ENCODE peak calls at places on chromosomes 13 and 19, in four cellular contexts. One of them, this sample, is unnamed.

GRCh38 chr13:44189085-44189484 is 184.5 kb upstream of the SERP2 start:
- DNase-seq in Peyer's patch: no peak
- DNase-seq in stomach: no peak
- DNase-seq in heart left ventricle: no peak
- DNase-seq in this sample: no peak

GRCh38 chr19:46896076-46896794 is 35.4 kb downstream of the ARHGAP35 start:
- DNase-seq in stomach: no peak
- DNase-seq in Peyer's patch: no peak
- DNase-seq in heart left ventricle: no peak
- DNase-seq in this sample: peak; percentile 42

GRCh38 chr19:5823579-5824281 is 15.8 kb downstream of the FUT6 start:
- DNase-seq in heart left ventricle: no peak
- DNase-seq in Peyer's patch: no peak
- DNase-seq in stomach: peak; percentile 71
- DNase-seq in this sample: peak; percentile 28

GRCh38 chr13:114213980-114214379 is 20.7 kb upstream of the CDC16 start:
- DNase-seq in Peyer's patch: no peak
- DNase-seq in heart left ventricle: no peak
- DNase-seq in stomach: no peak
- DNase-seq in this sample: no peak

GRCh38 chr19:3557461-3558248 is at the start of gene MFSD12:
- DNase-seq in stomach: peak; percentile 95
- DNase-seq in Peyer's patch: peak; percentile 98
- DNase-seq in heart left ventricle: peak; percentile 96
- DNase-seq in this sample: peak; percentile 96

GRCh38 chr13:66171821-66172220 is 1058.3 kb downstream of the PCDH9 start:
- DNase-seq in stomach: no peak
- DNase-seq in Peyer's patch: no peak
- DNase-seq in heart left ventricle: no peak
- DNase-seq in this sample: no peak

GRCh38 chr13:110382229-110382628 is 75.1 kb downstream of the COL4A2 start:
- DNase-seq in Peyer's patch: no peak
- DNase-seq in stomach: no peak
- DNase-seq in heart left ventricle: no peak
- DNase-seq in this sample: no peak

GRCh38 chr19:19321143-19321577 is 531 bp downstream of the MAU2 start:
- DNase-seq in heart left ventricle: no peak
- DNase-seq in stomach: no peak
- DNase-seq in Peyer's patch: no peak
- DNase-seq in this sample: no peak

GRCh38 chr19:42023121-42023942 is 29.3 kb upstream of the ATP1A3 start:
- DNase-seq in heart left ventricle: no peak
- DNase-seq in stomach: no peak
- DNase-seq in Peyer's patch: no peak
- DNase-seq in this sample: no peak

GRCh38 chr13:44734204-44734707 is 158.1 kb upstream of the TSC22D1 start:
- DNase-seq in Peyer's patch: no peak
- DNase-seq in heart left ventricle: peak; percentile 44
- DNase-seq in stomach: peak; percentile 91
- DNase-seq in this sample: peak; percentile 83

GRCh38 chr19:48837081-48837524 is 812 bp upstream of the HSD17B14 start:
- DNase-seq in stomach: peak; percentile 56
- DNase-seq in heart left ventricle: peak; percentile 86
- DNase-seq in Peyer's patch: peak; percentile 62
- DNase-seq in this sample: peak; percentile 70

GRCh38 chr19:20611866-20612265 is 46.3 kb upstream of the ZNF737 start:
- DNase-seq in Peyer's patch: no peak
- DNase-seq in stomach: no peak
- DNase-seq in heart left ventricle: no peak
- DNase-seq in this sample: peak; percentile 25

GRCh38 chr13:113329656-113330312 is 32.7 kb downstream of the LAMP1 start:
- DNase-seq in stomach: no peak
- DNase-seq in Peyer's patch: no peak
- DNase-seq in heart left ventricle: no peak
- DNase-seq in this sample: no peak

GRCh38 chr13:40518481-40518882 is 148.0 kb downstream of the FOXO1 start:
- DNase-seq in Peyer's patch: no peak
- DNase-seq in stomach: peak; percentile 44
- DNase-seq in heart left ventricle: no peak
- DNase-seq in this sample: peak; percentile 74

GRCh38 chr13:72507394-72508199 is 219.8 kb downstream of the MZT1 start:
- DNase-seq in stomach: no peak
- DNase-seq in Peyer's patch: no peak
- DNase-seq in heart left ventricle: no peak
- DNase-seq in this sample: no peak

GRCh38 chr19:48685583-48685982 is 10.2 kb upstream of the FUT2 start:
- DNase-seq in stomach: no peak
- DNase-seq in heart left ventricle: no peak
- DNase-seq in Peyer's patch: no peak
- DNase-seq in this sample: no peak

GRCh38 chr13:113815151-113816058 is 48.5 kb downstream of the GAS6 start:
- DNase-seq in heart left ventricle: no peak
- DNase-seq in stomach: no peak
- DNase-seq in Peyer's patch: no peak
- DNase-seq in this sample: no peak

GRCh38 chr19:16013181-16013850 is 63.0 kb upstream of the TPM4 start:
- DNase-seq in stomach: no peak
- DNase-seq in Peyer's patch: no peak
- DNase-seq in heart left ventricle: no peak
- DNase-seq in this sample: no peak

GRCh38 chr19:15532779-15533521 is 24.6 kb downstream of the CYP4F22 start:
- DNase-seq in Peyer's patch: no peak
- DNase-seq in stomach: no peak
- DNase-seq in heart left ventricle: no peak
- DNase-seq in this sample: no peak

GRCh38 chr19:1261863-1262686 is 7.1 kb upstream of the CIRBP start:
- DNase-seq in Peyer's patch: peak; percentile 97
- DNase-seq in heart left ventricle: peak; percentile 86
- DNase-seq in stomach: peak; percentile 96
- DNase-seq in this sample: peak; percentile 99

GRCh38 chr13:77874406-77874805 is 44.2 kb downstream of the EDNRB start:
- DNase-seq in heart left ventricle: no peak
- DNase-seq in Peyer's patch: no peak
- DNase-seq in stomach: no peak
- DNase-seq in this sample: no peak

GRCh38 chr13:37192986-37193385 is 87.5 kb upstream of the CSNK1A1L start:
- DNase-seq in stomach: no peak
- DNase-seq in heart left ventricle: no peak
- DNase-seq in Peyer's patch: no peak
- DNase-seq in this sample: no peak

GRCh38 chr13:114099191-114099590 is 33.2 kb downstream of the RASA3 start:
- DNase-seq in Peyer's patch: peak; percentile 59
- DNase-seq in heart left ventricle: peak; percentile 92
- DNase-seq in stomach: no peak
- DNase-seq in this sample: peak; percentile 74

GRCh38 chr13:51035469-51035868 is 75.6 kb downstream of the C13orf42 start:
- DNase-seq in Peyer's patch: no peak
- DNase-seq in heart left ventricle: no peak
- DNase-seq in stomach: no peak
- DNase-seq in this sample: no peak

GRCh38 chr19:6030214-6030507 is 52.2 kb upstream of the RANBP3 start:
- DNase-seq in Peyer's patch: no peak
- DNase-seq in stomach: no peak
- DNase-seq in heart left ventricle: no peak
- DNase-seq in this sample: no peak

GRCh38 chr19:6654347-6655310 is 15.3 kb downstream of the TNFSF14 start:
- DNase-seq in Peyer's patch: no peak
- DNase-seq in stomach: no peak
- DNase-seq in heart left ventricle: no peak
- DNase-seq in this sample: no peak

GRCh38 chr19:52188822-52189744 is 769 bp upstream of the PPP2R1A start:
- DNase-seq in heart left ventricle: peak; percentile 100
- DNase-seq in stomach: no peak
- DNase-seq in Peyer's patch: peak; percentile 97
- DNase-seq in this sample: no peak

GRCh38 chr19:42419309-42419708 is 7.9 kb downstream of the LIPE start:
- DNase-seq in Peyer's patch: no peak
- DNase-seq in stomach: no peak
- DNase-seq in heart left ventricle: peak; percentile 83
- DNase-seq in this sample: no peak

GRCh38 chr19:21604941-21605548 is 99.6 kb downstream of the ZNF429 start:
- DNase-seq in heart left ventricle: no peak
- DNase-seq in Peyer's patch: no peak
- DNase-seq in stomach: no peak
- DNase-seq in this sample: peak; percentile 34

GRCh38 chr13:37648604-37649003 is 50.0 kb upstream of the POSTN start:
- DNase-seq in Peyer's patch: no peak
- DNase-seq in stomach: no peak
- DNase-seq in heart left ventricle: no peak
- DNase-seq in this sample: no peak

GRCh38 chr19:34208485-34208884 is 36.2 kb downstream of the LSM14A start:
- DNase-seq in stomach: no peak
- DNase-seq in heart left ventricle: no peak
- DNase-seq in Peyer's patch: no peak
- DNase-seq in this sample: no peak

GRCh38 chr13:99191900-99192399 is 8.7 kb upstream of the UBAC2 start:
- DNase-seq in stomach: peak; percentile 43
- DNase-seq in Peyer's patch: no peak
- DNase-seq in heart left ventricle: no peak
- DNase-seq in this sample: no peak

GRCh38 chr13:48578516-48579166 is 45.8 kb upstream of the RCBTB2 start:
- DNase-seq in heart left ventricle: no peak
- DNase-seq in Peyer's patch: no peak
- DNase-seq in stomach: no peak
- DNase-seq in this sample: no peak

GRCh38 chr13:59133903-59134302 is 1029.8 kb downstream of the DIAPH3 start:
- DNase-seq in stomach: no peak
- DNase-seq in Peyer's patch: no peak
- DNase-seq in heart left ventricle: no peak
- DNase-seq in this sample: no peak

GRCh38 chr13:84405286-84405685 is 523.0 kb upstream of the SLITRK1 start:
- DNase-seq in Peyer's patch: no peak
- DNase-seq in stomach: no peak
- DNase-seq in heart left ventricle: no peak
- DNase-seq in this sample: no peak

GRCh38 chr19:5967994-5968430 is 9.9 kb downstream of the RANBP3 start:
- DNase-seq in Peyer's patch: no peak
- DNase-seq in stomach: peak; percentile 67
- DNase-seq in heart left ventricle: no peak
- DNase-seq in this sample: peak; percentile 80

DNA sequence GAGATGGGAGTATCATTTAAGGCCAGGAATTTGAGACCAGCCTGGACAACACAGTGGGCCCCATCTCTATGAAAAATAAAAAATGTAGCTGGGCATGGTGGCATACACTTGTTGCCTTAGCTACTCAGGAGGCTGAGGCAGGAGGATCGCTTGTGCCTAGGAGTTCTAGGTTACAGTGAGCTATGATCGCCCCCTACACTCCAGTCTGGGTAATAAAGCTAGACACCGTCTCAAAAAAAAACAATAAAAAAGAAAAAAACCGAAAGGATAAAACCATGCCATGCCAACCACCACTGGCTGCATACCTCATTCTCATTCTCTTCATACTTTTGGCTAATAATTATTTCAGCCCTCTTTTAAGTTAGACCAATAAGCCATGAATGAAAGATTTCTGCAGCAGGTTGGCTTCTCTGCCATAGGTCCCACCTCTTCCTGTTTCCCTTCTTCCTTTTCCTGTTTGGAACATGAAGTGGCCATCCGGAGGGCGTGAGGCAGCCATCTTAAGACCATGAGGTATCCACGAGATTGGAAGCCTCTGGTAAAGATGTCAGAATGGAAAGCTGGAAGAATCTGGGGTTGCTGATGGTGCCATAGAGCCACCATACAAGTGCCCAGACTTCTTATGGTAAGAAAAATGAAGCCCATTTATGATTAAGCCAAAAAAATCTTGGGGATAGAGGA is 171.3 kb downstream of the CACNA1A start:
- DNase-seq in heart left ventricle: no peak
- DNase-seq in stomach: no peak
- DNase-seq in Peyer's patch: no peak
- DNase-seq in this sample: no peak
- TF ChIP-seq POLR2A in heart left ventricle: no peak
- TF ChIP-seq POLR2A in stomach: no peak
- TF ChIP-seq POLR2A in Peyer's patch: no peak
- TF ChIP-seq POLR2A in this sample: no peak

DNA sequence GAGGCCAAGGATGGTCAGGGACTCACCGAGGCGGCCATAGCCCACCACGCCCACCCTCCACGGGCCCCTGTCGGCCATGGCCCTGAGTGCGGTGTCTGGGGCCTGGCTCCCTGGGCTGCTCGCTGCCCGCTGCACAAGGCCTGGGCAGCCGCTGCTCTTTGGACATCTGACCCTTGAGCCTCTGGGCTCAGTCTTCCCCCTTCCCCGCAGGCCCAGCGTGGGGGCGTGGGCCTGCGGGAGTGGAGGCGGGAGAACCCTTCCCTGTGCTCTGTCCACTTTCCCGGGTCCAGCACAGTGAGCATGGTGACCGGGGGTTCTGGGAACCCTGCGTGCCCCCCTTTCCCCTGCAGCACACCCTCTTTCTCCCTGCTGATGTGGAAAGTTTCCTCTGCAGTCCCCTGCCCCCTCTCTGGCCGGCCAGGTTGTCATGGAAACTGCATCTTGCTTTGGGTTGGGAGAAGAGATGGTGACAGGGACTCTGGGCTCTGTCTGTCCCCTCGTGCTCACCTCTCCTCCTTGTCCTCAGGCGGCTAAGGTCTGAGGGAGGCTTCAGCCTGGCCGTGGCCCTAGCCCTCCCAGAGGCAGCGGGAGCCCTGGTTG is at the start of gene ASPDH:
- DNase-seq in Peyer's patch: peak; percentile 60
- DNase-seq in stomach: no peak
- DNase-seq in heart left ventricle: no peak
- DNase-seq in this sample: no peak
- TF ChIP-seq POLR2A in Peyer's patch: peak; percentile 41
- TF ChIP-seq POLR2A in stomach: no peak
- TF ChIP-seq POLR2A in heart left ventricle: no peak
- TF ChIP-seq POLR2A in this sample: no peak

GRCh38 chr19:45717983-45718650 is 12.6 kb downstream of the FBXO46 start:
- DNase-seq in stomach: no peak
- DNase-seq in heart left ventricle: no peak
- DNase-seq in Peyer's patch: no peak
- DNase-seq in this sample: peak; percentile 33

GRCh38 chr19:45713141-45713540 is 17.6 kb downstream of the FBXO46 start:
- DNase-seq in Peyer's patch: no peak
- DNase-seq in heart left ventricle: no peak
- DNase-seq in stomach: no peak
- DNase-seq in this sample: no peak

GRCh38 chr19:45716314-45717130 is 14.2 kb downstream of the FBXO46 start:
- DNase-seq in stomach: no peak
- DNase-seq in heart left ventricle: no peak
- DNase-seq in Peyer's patch: peak; percentile 57
- DNase-seq in this sample: peak; percentile 43

GRCh38 chr19:45715139-45715538 is 15.6 kb downstream of the FBXO46 start:
- DNase-seq in stomach: no peak
- DNase-seq in Peyer's patch: no peak
- DNase-seq in heart left ventricle: no peak
- DNase-seq in this sample: no peak

GRCh38 chr19:45717131-45717982 is 13.3 kb downstream of the FBXO46 start:
- DNase-seq in Peyer's patch: peak; percentile 99
- DNase-seq in stomach: peak; percentile 99
- DNase-seq in heart left ventricle: peak; percentile 100
- DNase-seq in this sample: peak; percentile 99
- TF ChIP-seq POLR2A in Peyer's patch: no peak
- TF ChIP-seq POLR2A in stomach: no peak
- TF ChIP-seq POLR2A in heart left ventricle: peak; percentile 43
- TF ChIP-seq POLR2A in this sample: peak; percentile 60

GRCh38 chr19:18278521-18279265 is 2.7 kb downstream of the JUND start:
- DNase-seq in heart left ventricle: no peak
- DNase-seq in Peyer's patch: no peak
- DNase-seq in stomach: peak; percentile 52
- DNase-seq in this sample: peak; percentile 36
- TF ChIP-seq POLR2A in heart left ventricle: no peak
- TF ChIP-seq POLR2A in Peyer's patch: no peak
- TF ChIP-seq POLR2A in stomach: no peak
- TF ChIP-seq POLR2A in this sample: peak; percentile 48